ENCODE peak calls at places on chromosomes 5 and 9, in six cellular contexts. F, Y, M, L, T and Q are unnamed samples.

GRCh38 chr9:84669293-84670105 is at the start of gene NTRK2:
- DNase-seq in F (no peak), Y (no peak), M (peak; percentile 50), L (peak; percentile 33), T (peak; percentile 16), Q (peak; percentile 86)

GRCh38 chr5:156312897-156313680 is 13.9 kb upstream of the SGCD start:
- DNase-seq in F (no peak), Y (no peak), M (no peak), L (peak; percentile 7), T (no peak), Q (no peak)

GRCh38 chr5:179805529-179806249 is 977 bp downstream of the MGAT4B start:
- DNase-seq in F (peak; percentile 81), Y (no peak), M (peak; percentile 73), L (peak; percentile 42), T (no peak), Q (peak; percentile 98)

GRCh38 chr5:74294231-74294705 is 346.3 kb downstream of the ENC1 start:
- DNase-seq in F (no peak), Y (no peak), M (peak; percentile 54), L (no peak), T (no peak), Q (no peak)

GRCh38 chr5:132103380-132103951 is 29.9 kb downstream of the CSF2 start:
- DNase-seq in F (peak; percentile 79), Y (peak; percentile 94), M (peak; percentile 93), L (peak; percentile 96), T (peak; percentile 76), Q (peak; percentile 96)

GRCh38 chr5:106759152-106759551 is 911.6 kb downstream of the EFNA5 start:
- DNase-seq in F (no peak), Y (no peak), M (no peak), L (no peak), T (no peak), Q (no peak)

GRCh38 chr5:130773813-130774212 is 391.2 kb downstream of the HINT1 start:
- DNase-seq in F (no peak), Y (peak; percentile 88), M (no peak), L (no peak), T (no peak), Q (no peak)

GRCh38 chr5:74357827-74358226 is 282.7 kb downstream of the ENC1 start:
- DNase-seq in F (no peak), Y (no peak), M (no peak), L (no peak), T (no peak), Q (no peak)

GRCh38 chr5:169299651-169300467 is 1.1 kb downstream of the SLIT3 start:
- DNase-seq in F (no peak), Y (no peak), M (peak; percentile 46), L (no peak), T (no peak), Q (peak; percentile 65)

GRCh38 chr5:3392306-3392939 is 203.2 kb upstream of the IRX1 start:
- DNase-seq in F (no peak), Y (no peak), M (peak; percentile 63), L (no peak), T (no peak), Q (no peak)

GRCh38 chr5:10599828-10600227 is 36.0 kb downstream of the ANKRD33B start:
- DNase-seq in F (no peak), Y (peak; percentile 91), M (no peak), L (peak; percentile 62), T (no peak), Q (no peak)

GRCh38 chr5:172647341-172648007 is 6.4 kb downstream of the NEURL1B start:
- DNase-seq in F (no peak), Y (no peak), M (peak; percentile 21), L (no peak), T (no peak), Q (peak; percentile 43)

GRCh38 chr5:145887976-145888574 is 15.3 kb upstream of the GRXCR2 start:
- DNase-seq in F (no peak), Y (peak; percentile 68), M (no peak), L (peak; percentile 60), T (peak; percentile 7), Q (peak; percentile 85)

GRCh38 chr5:141683596-141684161 is 1.6 kb upstream of the ARAP3 start:
- DNase-seq in F (no peak), Y (no peak), M (no peak), L (peak; percentile 22), T (no peak), Q (peak; percentile 68)

GRCh38 chr5:179806250-179807045 is at the start of gene MGAT4B:
- DNase-seq in F (peak; percentile 90), Y (peak; percentile 74), M (peak; percentile 87), L (peak; percentile 70), T (peak; percentile 68), Q (peak; percentile 100)

GRCh38 chr9:98491778-98492177 is 217.0 kb downstream of the GABBR2 start:
- DNase-seq in F (no peak), Y (no peak), M (no peak), L (peak; percentile 60), T (peak; percentile 41), Q (peak; percentile 93)

GRCh38 chr9:131461166-131461565 is 41.6 kb upstream of the POMT1 start:
- DNase-seq in F (peak; percentile 46), Y (no peak), M (no peak), L (no peak), T (no peak), Q (no peak)

GRCh38 chr5:177605667-177606066 is 5.7 kb downstream of the B4GALT7 start:
- DNase-seq in F (no peak), Y (no peak), M (no peak), L (no peak), T (no peak), Q (peak; percentile 43)

GRCh38 chr5:58497956-58498942 is 7.0 kb downstream of the GAPT start:
- DNase-seq in F (no peak), Y (peak; percentile 44), M (no peak), L (peak; percentile 47), T (peak; percentile 36), Q (peak; percentile 55)

GRCh38 chr5:62732677-62733121 is 154.1 kb downstream of the LRRC70 start:
- DNase-seq in F (no peak), Y (peak; percentile 23), M (peak; percentile 50), L (peak; percentile 6), T (no peak), Q (no peak)

GRCh38 chr9:134304712-134305111 is 21.5 kb upstream of the RXRA start:
- DNase-seq in F (peak; percentile 26), Y (no peak), M (peak; percentile 17), L (no peak), T (no peak), Q (peak; percentile 44)

GRCh38 chr5:163079618-163080017 is 357.8 kb upstream of the CCNG1 start:
- DNase-seq in F (no peak), Y (peak; percentile 40), M (no peak), L (no peak), T (no peak), Q (no peak)

GRCh38 chr5:17852701-17853100 is 218.4 kb downstream of the TAF11L14 start:
- DNase-seq in F (no peak), Y (peak; percentile 50), M (no peak), L (no peak), T (no peak), Q (no peak)

GRCh38 chr5:116137544-116138378 is 52.9 kb downstream of the COMMD10 start:
- DNase-seq in F (no peak), Y (peak; percentile 68), M (no peak), L (peak; percentile 59), T (peak; percentile 10), Q (no peak)

GRCh38 chr9:91817493-91818225 is 132.4 kb downstream of the ROR2 start:
- DNase-seq in F (no peak), Y (no peak), M (no peak), L (peak; percentile 87), T (no peak), Q (peak; percentile 93)

GRCh38 chr5:31854625-31855526 is 215.9 kb downstream of the PDZD2 start:
- DNase-seq in F (peak; percentile 81), Y (peak; percentile 79), M (peak; percentile 50), L (peak; percentile 40), T (peak; percentile 65), Q (peak; percentile 86)
- H3K4me3 ChIP-seq in F (peak overlapping the region; percentile 74), Y (peak overlapping the region; percentile 79), M (peak overlapping the region; percentile 39), L (peak overlapping the region; percentile 51), T (peak overlapping the region; percentile 42), Q (peak overlapping the region; percentile 61)

DNA sequence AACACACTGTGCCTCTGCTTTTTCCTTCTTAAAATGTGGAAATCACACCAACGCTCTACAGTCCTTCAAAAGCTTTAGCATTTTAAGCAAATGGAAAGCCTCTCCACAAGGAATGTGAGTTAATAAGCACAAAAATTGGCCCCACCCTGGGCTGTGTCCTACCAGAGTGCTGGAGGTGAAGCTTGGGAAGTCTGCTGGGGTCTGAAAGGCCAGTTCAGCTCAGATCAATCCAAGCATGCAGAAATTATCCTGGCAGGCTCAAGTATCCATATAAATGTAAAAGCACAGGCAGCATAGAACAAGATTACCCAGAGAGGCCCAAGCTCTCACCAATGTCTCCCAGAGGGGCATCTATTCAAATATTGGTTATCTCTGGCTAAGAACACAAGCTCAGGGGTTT is 98.5 kb downstream of the ESM1 start:
- DNase-seq in F (no peak), Y (no peak), M (no peak), L (no peak), T (no peak), Q (no peak)
- H3K27me3 ChIP-seq in F (peaks cover 11% of the 10 kb centered on the region), Y (no peaks in the 10 kb centered on the region), M (no peaks in the 10 kb centered on the region), L (peaks cover 60% of the 10 kb centered on the region), T (peaks cover 18% of the 10 kb centered on the region), Q (peaks cover 8% of the 10 kb centered on the region)

GRCh38 chr5:139667730-139668063 is 19.5 kb downstream of the CXXC5 start:
- DNase-seq in F (no peak), Y (no peak), M (no peak), L (peak; percentile 56), T (no peak), Q (peak; percentile 97)

GRCh38 chr5:139668064-139668880 is 20.1 kb downstream of the CXXC5 start:
- DNase-seq in F (peak; percentile 75), Y (peak; percentile 43), M (no peak), L (peak; percentile 43), T (no peak), Q (peak; percentile 94)

GRCh38 chr5:139669681-139670368 is 21.7 kb downstream of the CXXC5 start:
- DNase-seq in F (no peak), Y (no peak), M (no peak), L (no peak), T (peak; percentile 59), Q (no peak)

GRCh38 chr5:139670369-139671095 is 22.4 kb downstream of the CXXC5 start:
- DNase-seq in F (no peak), Y (no peak), M (no peak), L (peak; percentile 25), T (no peak), Q (peak; percentile 94)

DNA sequence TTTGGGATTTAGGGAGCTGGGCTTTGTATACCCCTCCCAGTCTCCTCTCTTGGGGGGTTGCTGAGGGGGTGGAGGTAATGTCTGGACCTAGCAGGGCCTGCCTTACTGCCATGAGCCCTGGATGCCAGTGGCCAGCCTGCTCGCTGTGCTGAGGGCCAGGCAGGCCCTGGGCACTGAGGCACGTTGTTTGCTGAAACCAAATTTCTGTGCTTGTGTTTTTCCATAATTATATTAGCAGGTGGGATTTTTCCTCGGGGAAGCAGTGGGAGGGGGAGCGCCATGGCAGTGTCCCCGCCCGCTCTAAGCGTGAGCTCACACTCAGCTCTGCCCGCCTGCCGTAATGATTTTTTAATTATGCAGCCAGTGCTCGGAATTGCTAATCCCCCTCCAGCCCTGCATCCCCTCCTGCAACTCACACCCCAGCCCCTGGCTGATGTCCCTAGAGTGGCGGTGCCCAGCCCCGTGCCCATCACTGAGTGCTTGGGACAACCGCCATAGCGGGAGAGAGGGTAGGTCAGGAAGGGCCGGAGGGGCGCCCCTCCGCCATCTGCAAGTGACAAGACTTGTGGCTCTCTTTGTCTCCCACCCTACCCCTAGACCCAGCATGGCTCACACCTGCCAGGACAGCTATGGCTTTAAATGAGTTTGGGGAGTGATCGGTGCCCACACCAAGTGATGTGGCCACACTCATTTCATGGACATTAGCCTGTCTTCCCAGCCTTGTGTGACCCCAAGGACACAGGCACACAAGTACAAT is 21.0 kb downstream of the CXXC5 start:
- DNase-seq in F (no peak), Y (no peak), M (no peak), L (no peak), T (no peak), Q (no peak)
- H3K27ac ChIP-seq in F (peak overlapping the region; percentile 81), Y (no peak overlapping the region), M (peak overlapping the region; percentile 93), L (peak overlapping the region; percentile 95), T (peak overlapping the region; percentile 98), Q (peak overlapping the region; percentile 87)

GRCh38 chr9:124282442-124283231 is 24.9 kb downstream of the NEK6 start:
- DNase-seq in F (peak; percentile 84), Y (no peak), M (peak; percentile 83), L (peak; percentile 50), T (peak; percentile 72), Q (peak; percentile 97)
- H3K4me3 ChIP-seq in F (no peak overlapping the region), Y (no peak overlapping the region), M (no peak overlapping the region), L (no peak overlapping the region), T (no peak overlapping the region), Q (peak overlapping the region; percentile 23)